ENCODE peak calls at places on chromosomes 5 and 9, in five cellular contexts. Y is HepG2, M is H1, I is GM12878, O is K562. K is an unnamed sample.

GRCh38 chr9:137355445-137356365 is 53.6 kb upstream of the NRARP start:
- DNase-seq in Y (no peak), M (no peak), I (no peak), O (no peak), K (no peak)

GRCh38 chr5:2103940-2104339 is 221.2 kb upstream of the IRX4 start:
- DNase-seq in Y (no peak), M (no peak), I (no peak), O (no peak), K (no peak)

GRCh38 chr9:128216781-128217553 is 13.8 kb downstream of the DNM1 start:
- DNase-seq in Y (no peak), M (no peak), I (no peak), O (no peak), K (no peak)

GRCh38 chr9:101312661-101313060 is 72.1 kb downstream of the BAAT start:
- DNase-seq in Y (no peak), M (no peak), I (no peak), O (no peak), K (no peak)

GRCh38 chr5:35089688-35090314 is 42.1 kb upstream of the AGXT2 start:
- DNase-seq in Y (peak), M (peak), I (peak), O (peak), K (peak)

GRCh38 chr9:127158995-127159801 is 36.8 kb upstream of the ANGPTL2 start:
- DNase-seq in Y (peak), M (peak), I (no peak), O (peak), K (peak)

GRCh38 chr5:22044229-22044628 is 808.9 kb downstream of the CDH12 start:
- DNase-seq in Y (no peak), M (no peak), I (no peak), O (no peak), K (no peak)

GRCh38 chr5:36719266-36719665 is 112.9 kb downstream of the SLC1A3 start:
- DNase-seq in Y (no peak), M (no peak), I (no peak), O (no peak), K (no peak)

GRCh38 chr5:134561871-134562296 is 36.4 kb downstream of the JADE2 start:
- DNase-seq in Y (peak), M (no peak), I (no peak), O (peak), K (peak)

GRCh38 chr5:118553662-118554061 is 434.7 kb downstream of the DTWD2 start:
- DNase-seq in Y (no peak), M (no peak), I (no peak), O (no peak), K (no peak)

GRCh38 chr5:126370796-126371718 is 52.2 kb upstream of the GRAMD2B start:
- DNase-seq in Y (peak), M (no peak), I (no peak), O (no peak), K (peak)

GRCh38 chr9:127223266-127223665 is 41.3 kb upstream of the GARNL3 start:
- DNase-seq in Y (no peak), M (no peak), I (no peak), O (no peak), K (no peak)

GRCh38 chr5:130992095-130992494 is 173.0 kb downstream of the HINT1 start:
- DNase-seq in Y (no peak), M (no peak), I (no peak), O (no peak), K (no peak)

GRCh38 chr9:127936347-127936852 is 1.3 kb downstream of the DPM2 start:
- DNase-seq in Y (no peak), M (no peak), I (no peak), O (no peak), K (no peak)

GRCh38 chr5:114361724-114362196 is at the start of gene KCNN2:
- DNase-seq in Y (peak), M (peak), I (peak), O (no peak), K (peak)

GRCh38 chr9:101465330-101465915 is 29.8 kb upstream of the ALDOB start:
- DNase-seq in Y (peak), M (peak), I (no peak), O (peak), K (peak)

GRCh38 chr5:53362521-53362941 is 117.9 kb upstream of the FST start:
- DNase-seq in Y (no peak), M (no peak), I (no peak), O (no peak), K (peak)

GRCh38 chr9:130493476-130493875 is 48.7 kb downstream of the ASS1 start:
- DNase-seq in Y (no peak), M (no peak), I (no peak), O (no peak), K (no peak)

GRCh38 chr5:79107020-79107796 is 4.4 kb upstream of the BHMT start:
- DNase-seq in Y (no peak), M (no peak), I (no peak), O (no peak), K (no peak)

GRCh38 chr5:76718381-76718832 is 2.5 kb downstream of the F2R start:
- DNase-seq in Y (no peak), M (no peak), I (no peak), O (no peak), K (no peak)

GRCh38 chr9:20651926-20652325 is 29.6 kb upstream of the MLLT3 start:
- DNase-seq in Y (no peak), M (no peak), I (no peak), O (no peak), K (no peak)

DNA sequence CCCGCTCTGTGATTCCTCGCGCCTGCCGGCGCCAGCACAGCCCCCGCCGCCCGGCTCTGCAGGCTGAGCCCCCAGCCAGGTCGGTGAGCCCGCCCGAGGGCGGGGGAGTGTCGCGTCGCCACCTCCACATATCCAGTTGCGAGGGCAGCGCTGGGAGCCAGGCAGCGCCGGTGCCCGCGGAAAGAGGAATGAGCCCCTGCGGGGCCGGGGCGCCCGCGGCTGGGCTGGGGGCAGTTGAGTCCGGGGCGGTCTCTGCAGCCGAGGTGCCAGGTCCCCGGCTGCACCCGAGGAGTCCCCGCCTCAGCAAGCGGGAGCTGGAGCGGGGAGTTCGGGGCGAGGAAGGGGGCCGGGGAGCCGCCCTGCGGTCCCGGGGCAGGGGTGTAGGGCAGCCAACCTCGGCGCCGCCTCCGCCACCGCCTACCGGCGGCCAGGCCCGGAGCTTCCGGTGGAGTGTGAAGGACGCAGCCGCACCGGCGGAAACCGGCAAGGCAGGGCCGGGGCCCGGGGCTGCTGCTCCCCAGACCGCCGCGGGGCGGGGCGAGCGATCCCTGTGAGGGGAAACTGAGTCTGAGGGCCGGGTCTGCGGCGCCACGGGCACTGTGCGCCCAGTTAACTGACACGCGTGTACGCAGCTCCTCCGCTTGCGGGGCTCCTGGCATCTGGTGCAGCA is 2.3 kb upstream of the TRAF1 start:
- DNase-seq in Y (peak), M (no peak), I (no peak), O (no peak), K (peak)
- TF ChIP-seq POLR2A in Y (peak), M (no peak), I (peak), O (no peak), K (peak)

GRCh38 chr9:97985058-97985861 is 2.1 kb downstream of the ANP32B start:
- DNase-seq in Y (no peak), M (no peak), I (peak), O (peak), K (peak)

GRCh38 chr9:97982191-97982718 is 886 bp upstream of the ANP32B start:
- DNase-seq in Y (no peak), M (no peak), I (no peak), O (peak), K (no peak)

GRCh38 chr9:97982719-97983523 is at the start of gene ANP32B:
- DNase-seq in Y (peak), M (peak), I (peak), O (peak), K (peak)

GRCh38 chr9:97984188-97985057 is 1.3 kb downstream of the ANP32B start:
- DNase-seq in Y (peak), M (no peak), I (peak), O (peak), K (peak)

GRCh38 chr9:97983524-97984187 is 515 bp downstream of the ANP32B start:
- DNase-seq in Y (no peak), M (no peak), I (no peak), O (peak), K (peak)
- TF ChIP-seq HDAC2 in Y (no peak), M (no peak), I (no peak), O (no peak), K (no peak)

DNA sequence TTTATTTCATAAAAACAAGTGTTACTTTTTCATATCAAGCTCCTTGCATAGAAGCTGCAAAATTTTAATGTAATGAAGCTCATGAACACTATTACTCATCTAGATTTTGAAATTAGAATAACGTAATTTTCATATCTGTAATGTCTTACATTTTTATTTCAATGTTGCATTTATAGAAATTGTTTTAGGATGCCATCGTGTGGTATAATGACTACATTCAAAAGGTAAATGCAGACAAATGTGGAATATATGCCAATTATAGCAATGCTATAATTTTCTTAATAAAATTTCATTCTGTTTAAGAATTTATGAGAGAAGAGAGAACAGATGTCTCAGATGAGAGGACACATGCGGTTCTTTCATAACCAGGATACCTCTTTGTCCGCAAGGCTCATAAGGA is 230.2 kb downstream of the TMEM232 start:
- DNase-seq in Y (no peak), M (no peak), I (no peak), O (no peak), K (no peak)
- TF ChIP-seq CTCF in Y (no peak), M (no peak), I (no peak), O (no peak), K (no peak)

DNA sequence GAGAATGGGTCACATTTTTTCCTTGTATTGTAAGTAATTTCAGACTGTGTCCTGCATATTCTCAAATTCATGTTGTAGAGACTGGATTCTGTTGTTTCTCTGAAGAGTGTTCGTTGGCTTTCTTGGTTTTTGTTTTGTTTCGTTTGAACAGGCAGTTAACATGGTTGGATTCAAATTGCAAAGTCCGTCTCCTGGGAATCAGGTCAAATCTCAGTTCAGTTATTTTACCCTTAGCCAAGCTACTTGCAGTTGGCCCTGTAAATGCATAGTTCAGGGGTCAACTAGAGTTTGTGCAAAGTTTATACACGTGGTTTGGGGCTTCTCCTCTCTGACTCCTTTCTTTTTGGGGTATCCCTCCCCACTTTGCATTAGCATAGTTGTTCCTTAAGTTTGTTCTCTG is 21.7 kb upstream of the FBXW11 start:
- DNase-seq in Y (no peak), M (no peak), I (no peak), O (no peak), K (no peak)
- TF ChIP-seq POLR2A in Y (no peak), M (no peak), I (no peak), O (no peak), K (no peak)

DNA sequence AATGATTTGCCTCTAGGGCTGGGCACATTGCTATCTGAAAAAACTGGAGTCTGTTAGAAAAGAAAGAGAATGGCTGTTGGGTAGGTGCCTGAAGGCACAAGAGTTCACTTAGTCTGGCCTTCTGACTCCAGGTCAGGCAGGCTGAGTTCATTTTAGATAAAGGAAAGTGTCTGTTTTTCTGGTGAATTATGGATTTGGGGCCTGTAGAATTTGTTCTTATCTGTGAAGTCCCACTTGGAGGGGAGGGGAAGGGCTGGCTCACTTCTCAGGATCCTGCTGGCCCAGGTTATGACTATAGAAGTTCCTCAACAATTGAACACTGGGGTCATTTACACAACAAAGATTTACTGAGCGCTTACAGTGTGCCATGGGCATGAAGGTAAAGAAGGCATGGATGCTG is 11.5 kb upstream of the SEPTIN8 start:
- DNase-seq in Y (no peak), M (no peak), I (no peak), O (peak), K (no peak)
- TF ChIP-seq HDAC2 in Y (no peak), M (no peak), I (no peak), O (no peak), K (no peak)

GRCh38 chr5:43313035-43313853 is at the start of gene HMGCS1:
- DNase-seq in Y (peak), M (peak), I (peak), O (peak), K (peak)
- TF ChIP-seq CTCF in Y (peak), M (no peak), I (peak), O (peak), K (no peak)

K was measured in A549.